ENCODE peak calls at places on chromosomes 2 and 18, in five cellular contexts. One of them, this sample, is unnamed.

GRCh38 chr2:62309465-62310091 is 113.7 kb downstream of the B3GNT2 start:
- DNase-seq in A549: no peak
- DNase-seq in transverse colon: no peak
- DNase-seq in tibial artery: no peak
- DNase-seq in adrenal gland: peak; percentile 78
- DNase-seq in this sample: no peak

GRCh38 chr18:23627325-23627724 is 35.4 kb downstream of the ANKRD29 start:
- DNase-seq in A549: peak; percentile 89
- DNase-seq in adrenal gland: no peak
- DNase-seq in tibial artery: no peak
- DNase-seq in transverse colon: peak; percentile 18
- DNase-seq in this sample: no peak

GRCh38 chr2:237201461-237202287 is 116.0 kb downstream of the COPS8 start:
- DNase-seq in transverse colon: peak; percentile 14
- DNase-seq in tibial artery: peak; percentile 84
- DNase-seq in A549: peak; percentile 40
- DNase-seq in adrenal gland: peak; percentile 92
- DNase-seq in this sample: peak; percentile 6

GRCh38 chr2:233026211-233026813 is 6.2 kb upstream of the NEU2 start:
- DNase-seq in transverse colon: no peak
- DNase-seq in A549: peak; percentile 19
- DNase-seq in adrenal gland: no peak
- DNase-seq in tibial artery: no peak
- DNase-seq in this sample: no peak

GRCh38 chr2:100876231-100876860 is 56.4 kb downstream of the NPAS2 start:
- DNase-seq in A549: no peak
- DNase-seq in transverse colon: no peak
- DNase-seq in tibial artery: no peak
- DNase-seq in adrenal gland: no peak
- DNase-seq in this sample: no peak

GRCh38 chr2:216620806-216621205 is 12.4 kb upstream of the IGFBP2 start:
- DNase-seq in A549: no peak
- DNase-seq in transverse colon: no peak
- DNase-seq in tibial artery: no peak
- DNase-seq in adrenal gland: no peak
- DNase-seq in this sample: no peak

GRCh38 chr2:25141120-25141519 is 27.3 kb downstream of the POMC start:
- DNase-seq in A549: no peak
- DNase-seq in tibial artery: no peak
- DNase-seq in transverse colon: no peak
- DNase-seq in adrenal gland: no peak
- DNase-seq in this sample: no peak

GRCh38 chr18:55763805-55764204 is 175.8 kb upstream of the TCF4 start:
- DNase-seq in adrenal gland: no peak
- DNase-seq in transverse colon: no peak
- DNase-seq in tibial artery: no peak
- DNase-seq in A549: no peak
- DNase-seq in this sample: no peak

GRCh38 chr2:186459009-186459408 is 27.1 kb upstream of the ZC3H15 start:
- DNase-seq in adrenal gland: no peak
- DNase-seq in transverse colon: no peak
- DNase-seq in tibial artery: no peak
- DNase-seq in A549: peak; percentile 47
- DNase-seq in this sample: no peak

GRCh38 chr2:127678991-127679390 is 3.7 kb upstream of the LIMS2 start:
- DNase-seq in A549: no peak
- DNase-seq in tibial artery: no peak
- DNase-seq in adrenal gland: no peak
- DNase-seq in transverse colon: no peak
- DNase-seq in this sample: no peak

GRCh38 chr2:62461707-62462106 is 44.3 kb downstream of the TMEM17 start:
- DNase-seq in A549: peak; percentile 38
- DNase-seq in tibial artery: no peak
- DNase-seq in transverse colon: no peak
- DNase-seq in adrenal gland: peak; percentile 80
- DNase-seq in this sample: no peak

GRCh38 chr2:240170883-240171282 is 30.4 kb upstream of the OTOS start:
- DNase-seq in transverse colon: no peak
- DNase-seq in adrenal gland: no peak
- DNase-seq in tibial artery: peak; percentile 10
- DNase-seq in A549: no peak
- DNase-seq in this sample: no peak

GRCh38 chr2:134107402-134107801 is 146.5 kb upstream of the MGAT5 start:
- DNase-seq in transverse colon: no peak
- DNase-seq in adrenal gland: no peak
- DNase-seq in A549: no peak
- DNase-seq in tibial artery: no peak
- DNase-seq in this sample: no peak

GRCh38 chr18:34740724-34741123 is 30.6 kb downstream of the DTNA start:
- DNase-seq in A549: no peak
- DNase-seq in adrenal gland: no peak
- DNase-seq in tibial artery: no peak
- DNase-seq in transverse colon: no peak
- DNase-seq in this sample: no peak

GRCh38 chr18:53148056-53148574 is 808.1 kb downstream of the DCC start:
- DNase-seq in adrenal gland: no peak
- DNase-seq in tibial artery: no peak
- DNase-seq in A549: no peak
- DNase-seq in transverse colon: no peak
- DNase-seq in this sample: no peak

GRCh38 chr2:224764565-224765236 is 48.5 kb upstream of the CCDC195 start:
- DNase-seq in transverse colon: no peak
- DNase-seq in tibial artery: no peak
- DNase-seq in adrenal gland: no peak
- DNase-seq in A549: no peak
- DNase-seq in this sample: no peak

GRCh38 chr2:148614024-148614331 is 30.6 kb upstream of the EPC2 start:
- DNase-seq in A549: no peak
- DNase-seq in transverse colon: no peak
- DNase-seq in adrenal gland: no peak
- DNase-seq in tibial artery: no peak
- DNase-seq in this sample: no peak

GRCh38 chr2:206442854-206443734 is at the start of gene ADAM23:
- DNase-seq in tibial artery: no peak
- DNase-seq in A549: peak; percentile 54
- DNase-seq in transverse colon: no peak
- DNase-seq in adrenal gland: peak; percentile 70
- DNase-seq in this sample: peak; percentile 65

GRCh38 chr2:205967391-205968075 is 118.4 kb downstream of the INO80D start:
- DNase-seq in adrenal gland: peak; percentile 34
- DNase-seq in A549: no peak
- DNase-seq in tibial artery: no peak
- DNase-seq in transverse colon: no peak
- DNase-seq in this sample: no peak

GRCh38 chr2:99659874-99660273 is 170.1 kb upstream of the REV1 start:
- DNase-seq in A549: no peak
- DNase-seq in tibial artery: no peak
- DNase-seq in adrenal gland: no peak
- DNase-seq in transverse colon: no peak
- DNase-seq in this sample: no peak

GRCh38 chr2:46852598-46852997 is 63.0 kb downstream of the MCFD2 start:
- DNase-seq in adrenal gland: no peak
- DNase-seq in A549: no peak
- DNase-seq in tibial artery: no peak
- DNase-seq in transverse colon: no peak
- DNase-seq in this sample: no peak

GRCh38 chr2:98822301-98823164 is 91.6 kb upstream of the MGAT4A start:
- DNase-seq in transverse colon: no peak
- DNase-seq in A549: no peak
- DNase-seq in adrenal gland: peak; percentile 68
- DNase-seq in tibial artery: peak; percentile 77
- DNase-seq in this sample: no peak

GRCh38 chr18:28768791-28769768 is 592.1 kb upstream of the CDH2 start:
- DNase-seq in A549: no peak
- DNase-seq in transverse colon: no peak
- DNase-seq in adrenal gland: no peak
- DNase-seq in tibial artery: no peak
- DNase-seq in this sample: no peak

GRCh38 chr2:101763496-101764333 is 66.2 kb downstream of the MAP4K4 start:
- DNase-seq in tibial artery: no peak
- DNase-seq in transverse colon: no peak
- DNase-seq in adrenal gland: no peak
- DNase-seq in A549: peak; percentile 41
- DNase-seq in this sample: peak; percentile 41

GRCh38 chr2:44136186-44136585 is 32.5 kb upstream of the PPM1B start:
- DNase-seq in tibial artery: no peak
- DNase-seq in transverse colon: no peak
- DNase-seq in adrenal gland: no peak
- DNase-seq in A549: peak; percentile 77
- DNase-seq in this sample: peak; percentile 74

GRCh38 chr2:236078675-236079255 is 89.4 kb downstream of the GBX2 start:
- DNase-seq in tibial artery: no peak
- DNase-seq in transverse colon: no peak
- DNase-seq in A549: no peak
- DNase-seq in adrenal gland: no peak
- DNase-seq in this sample: no peak

GRCh38 chr18:159933-160332 is 1.6 kb downstream of the USP14 start:
- DNase-seq in A549: no peak
- DNase-seq in adrenal gland: no peak
- DNase-seq in tibial artery: no peak
- DNase-seq in transverse colon: no peak
- DNase-seq in this sample: no peak
- H3K4me3 ChIP-seq in A549: peak overlapping the region; percentile 89
- H3K4me3 ChIP-seq in adrenal gland: peak overlapping the region; percentile 84
- H3K4me3 ChIP-seq in tibial artery: peak overlapping the region; percentile 88
- H3K4me3 ChIP-seq in transverse colon: no peak overlapping the region
- H3K4me3 ChIP-seq in this sample: peak overlapping the region; percentile 78

GRCh38 chr2:31694444-31694843 is 113.7 kb upstream of the SRD5A2 start:
- DNase-seq in adrenal gland: no peak
- DNase-seq in transverse colon: no peak
- DNase-seq in A549: peak; percentile 57
- DNase-seq in tibial artery: no peak
- DNase-seq in this sample: no peak
- H3K9me3 ChIP-seq in adrenal gland: no peaks in the 10 kb centered on the region
- H3K9me3 ChIP-seq in transverse colon: peaks cover 43% of the 10 kb centered on the region
- H3K9me3 ChIP-seq in A549: peaks cover 49% of the 10 kb centered on the region
- H3K9me3 ChIP-seq in tibial artery: peaks cover 62% of the 10 kb centered on the region
- H3K9me3 ChIP-seq in this sample: peaks cover 49% of the 10 kb centered on the region

GRCh38 chr2:18242716-18243115 is 317.7 kb downstream of the RDH14 start:
- DNase-seq in transverse colon: no peak
- DNase-seq in tibial artery: no peak
- DNase-seq in A549: no peak
- DNase-seq in adrenal gland: no peak
- DNase-seq in this sample: no peak
- H3K4me1 ChIP-seq in transverse colon: no peaks in the 10 kb centered on the region
- H3K4me1 ChIP-seq in tibial artery: no peaks in the 10 kb centered on the region
- H3K4me1 ChIP-seq in A549: no peaks in the 10 kb centered on the region
- H3K4me1 ChIP-seq in adrenal gland: no peaks in the 10 kb centered on the region
- H3K4me1 ChIP-seq in this sample: peaks cover 4% of the 10 kb centered on the region

GRCh38 chr18:67600781-67601180 is 84.3 kb upstream of the DSEL start:
- DNase-seq in adrenal gland: no peak
- DNase-seq in transverse colon: no peak
- DNase-seq in tibial artery: no peak
- DNase-seq in A549: no peak
- DNase-seq in this sample: no peak
- H3K4me3 ChIP-seq in adrenal gland: no peak overlapping the region
- H3K4me3 ChIP-seq in transverse colon: no peak overlapping the region
- H3K4me3 ChIP-seq in tibial artery: no peak overlapping the region
- H3K4me3 ChIP-seq in A549: no peak overlapping the region
- H3K4me3 ChIP-seq in this sample: no peak overlapping the region

GRCh38 chr2:5867045-5867444 is 174.9 kb downstream of the SOX11 start:
- DNase-seq in transverse colon: no peak
- DNase-seq in tibial artery: peak; percentile 60
- DNase-seq in adrenal gland: no peak
- DNase-seq in A549: no peak
- DNase-seq in this sample: no peak

GRCh38 chr2:5869871-5870375 is 177.7 kb downstream of the SOX11 start:
- DNase-seq in transverse colon: no peak
- DNase-seq in adrenal gland: no peak
- DNase-seq in tibial artery: no peak
- DNase-seq in A549: no peak
- DNase-seq in this sample: no peak

DNA sequence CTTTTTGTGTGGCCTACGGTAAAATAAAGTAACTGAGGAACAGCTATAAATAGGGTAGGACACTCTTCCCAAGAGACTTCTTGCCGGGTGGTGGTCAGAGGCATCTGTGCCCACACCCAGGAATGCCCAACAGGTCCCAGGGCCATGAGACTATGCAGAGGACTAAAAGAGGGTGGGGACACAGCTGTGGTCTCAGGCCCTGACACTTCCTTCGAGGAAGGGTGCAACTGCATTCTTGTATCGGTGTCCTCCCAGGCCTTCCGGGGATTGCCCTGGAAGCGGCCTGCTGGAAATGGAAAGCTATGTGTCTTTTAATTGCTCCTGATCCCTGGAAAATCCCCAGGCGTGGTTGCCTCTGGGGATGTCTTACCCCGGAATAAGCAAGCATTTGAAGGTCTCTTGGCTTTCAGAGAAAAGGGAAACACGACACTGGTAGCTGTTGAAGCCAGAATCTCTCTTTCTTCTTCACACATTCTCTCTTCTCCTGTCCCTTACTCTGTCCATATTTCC is 176.8 kb downstream of the SOX11 start:
- DNase-seq in transverse colon: no peak
- DNase-seq in adrenal gland: no peak
- DNase-seq in A549: no peak
- DNase-seq in tibial artery: no peak
- DNase-seq in this sample: no peak
- H3K9me3 ChIP-seq in transverse colon: no peaks in the 10 kb centered on the region
- H3K9me3 ChIP-seq in adrenal gland: no peaks in the 10 kb centered on the region
- H3K9me3 ChIP-seq in A549: peaks cover 21% of the 10 kb centered on the region
- H3K9me3 ChIP-seq in tibial artery: no peaks in the 10 kb centered on the region
- H3K9me3 ChIP-seq in this sample: peaks cover 2% of the 10 kb centered on the region

GRCh38 chr18:48929951-48930713 is 20.6 kb downstream of the SMAD7 start:
- DNase-seq in A549: peak; percentile 92
- DNase-seq in adrenal gland: no peak
- DNase-seq in transverse colon: peak; percentile 88
- DNase-seq in tibial artery: no peak
- DNase-seq in this sample: peak; percentile 78
- H3K4me1 ChIP-seq in A549: peaks cover 96% of the 10 kb centered on the region
- H3K4me1 ChIP-seq in adrenal gland: peaks cover 89% of the 10 kb centered on the region
- H3K4me1 ChIP-seq in transverse colon: peaks cover 97% of the 10 kb centered on the region
- H3K4me1 ChIP-seq in tibial artery: peaks cover 98% of the 10 kb centered on the region
- H3K4me1 ChIP-seq in this sample: peaks cover 41% of the 10 kb centered on the region

This sample was measured in Caco-2.